ENCODE peak calls at places on chromosomes 4 and X, in four cellular contexts. C is body of pancreas; G is CD8-positive, alpha-beta T cell; B is CD4-positive, alpha-beta T cell. Y is an unnamed sample.

GRCh38 chr4:5019274-5019673 is at the start of gene CYTL1:
- DNase-seq in G (no peak), C (no peak), B (no peak), Y (no peak)

GRCh38 chr4:51998837-51999236 is 21.3 kb downstream of the LRRC66 start:
- DNase-seq in C (no peak), G (no peak), B (no peak), Y (no peak)

GRCh38 chr4:152385551-152385950 is 150.3 kb downstream of the FBXW7 start:
- DNase-seq in B (no peak), C (no peak), G (no peak), Y (no peak)

GRCh38 chrX:150566734-150567182 is 1.7 kb upstream of the MTM1 start:
- DNase-seq in C (no peak), B (no peak), G (no peak), Y (no peak)

GRCh38 chr4:71231073-71231752 is 107.6 kb upstream of the SLC4A4 start:
- DNase-seq in B (no peak), C (peak), G (no peak), Y (peak)

GRCh38 chr4:187209921-187210613 is 486.4 kb upstream of the FAT1 start:
- DNase-seq in B (no peak), G (no peak), C (no peak), Y (no peak)

GRCh38 chr4:186761281-186761897 is 37.7 kb upstream of the FAT1 start:
- DNase-seq in B (no peak), C (no peak), G (no peak), Y (no peak)

GRCh38 chrX:136759968-136760367 is 20.8 kb downstream of the ARHGEF6 start:
- DNase-seq in B (no peak), C (no peak), G (no peak), Y (no peak)

GRCh38 chr4:144518181-144518895 is 127.6 kb upstream of the HHIP start:
- DNase-seq in G (no peak), B (no peak), C (no peak), Y (no peak)

GRCh38 chr4:14916554-14917304 is 85.6 kb upstream of the CPEB2 start:
- DNase-seq in C (no peak), B (no peak), G (no peak), Y (no peak)

GRCh38 chrX:12349201-12349600 is 210.9 kb downstream of the FRMPD4 start:
- DNase-seq in G (no peak), C (no peak), B (no peak), Y (no peak)
- TF ChIP-seq CTCF in G (no peak), C (no peak), B (no peak), Y (no peak)

GRCh38 chrX:101370888-101371504 is 15.0 kb downstream of the BTK start:
- DNase-seq in B (no peak), C (no peak), G (no peak), Y (no peak)

GRCh38 chrX:101368800-101369199 is 17.2 kb downstream of the BTK start:
- DNase-seq in C (no peak), G (no peak), B (no peak), Y (no peak)

DNA sequence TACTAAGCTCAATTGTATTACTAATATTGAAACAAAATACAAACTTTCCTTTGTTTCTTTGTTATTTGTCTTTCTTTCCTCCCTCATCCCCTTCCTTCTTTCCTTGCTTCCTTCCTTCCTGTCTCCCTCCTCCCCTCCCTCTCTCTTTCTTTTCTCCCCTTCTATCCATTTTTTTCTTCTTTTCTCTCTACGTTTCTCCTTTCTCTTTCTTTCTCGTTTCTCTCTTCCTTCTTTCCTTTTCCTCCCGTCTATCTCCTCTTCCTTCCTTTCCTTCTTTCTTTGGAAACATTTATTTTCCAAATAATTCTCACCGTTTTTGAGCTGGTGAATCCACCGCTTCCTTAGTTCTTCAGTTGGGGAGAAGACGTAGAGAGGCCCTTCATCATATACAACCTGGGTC is 16.3 kb downstream of the BTK start:
- DNase-seq in G (no peak), B (no peak), C (no peak), Y (no peak)
- TF ChIP-seq CTCF in G (no peak), B (no peak), C (no peak), Y (no peak)

GRCh38 chrX:113392355-113392754 is 551.7 kb upstream of the AMOT start:
- DNase-seq in B (no peak), C (no peak), G (no peak), Y (no peak)
- TF ChIP-seq CTCF in B (no peak), C (no peak), G (no peak), Y (no peak)

DNA sequence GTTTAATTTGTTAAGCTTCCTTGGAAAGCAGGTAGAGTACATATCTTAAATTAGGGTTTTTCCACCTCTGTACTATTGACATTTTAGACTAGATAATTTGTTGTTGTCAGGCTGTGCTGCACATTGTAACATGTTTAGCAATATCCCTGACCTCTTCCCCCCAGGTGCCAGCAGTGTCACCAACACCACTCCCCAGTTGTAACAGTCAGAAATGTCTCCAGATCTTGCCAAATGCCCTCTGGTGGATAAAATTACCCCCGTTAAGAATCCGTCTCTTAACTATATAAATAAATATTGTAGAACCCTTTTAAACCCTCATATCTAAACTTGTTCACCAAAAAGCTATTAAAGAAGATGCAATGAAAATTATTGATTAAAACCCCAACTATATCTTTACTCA is 161.5 kb downstream of the ARHGAP6 start:
- DNase-seq in C (no peak), B (no peak), G (no peak), Y (no peak)
- TF ChIP-seq CTCF in C (no peak), B (no peak), G (no peak), Y (no peak)

GRCh38 chr4:22463179-22463578 is 52.7 kb downstream of the ADGRA3 start:
- DNase-seq in C (peak), G (no peak), B (no peak), Y (no peak)
- TF ChIP-seq CTCF in C (no peak), G (no peak), B (no peak), Y (no peak)

GRCh38 chr4:38757945-38758344 is 24.8 kb downstream of the TLR10 start:
- DNase-seq in C (peak), B (no peak), G (no peak), Y (no peak)
- TF ChIP-seq CTCF in C (peak), B (peak), G (no peak), Y (no peak)

GRCh38 chrX:131704136-131704695 is 160.3 kb downstream of the OR13H1 start:
- DNase-seq in G (peak), B (peak), C (peak), Y (peak)
- TF ChIP-seq CTCF in G (no peak), B (no peak), C (no peak), Y (peak)

DNA sequence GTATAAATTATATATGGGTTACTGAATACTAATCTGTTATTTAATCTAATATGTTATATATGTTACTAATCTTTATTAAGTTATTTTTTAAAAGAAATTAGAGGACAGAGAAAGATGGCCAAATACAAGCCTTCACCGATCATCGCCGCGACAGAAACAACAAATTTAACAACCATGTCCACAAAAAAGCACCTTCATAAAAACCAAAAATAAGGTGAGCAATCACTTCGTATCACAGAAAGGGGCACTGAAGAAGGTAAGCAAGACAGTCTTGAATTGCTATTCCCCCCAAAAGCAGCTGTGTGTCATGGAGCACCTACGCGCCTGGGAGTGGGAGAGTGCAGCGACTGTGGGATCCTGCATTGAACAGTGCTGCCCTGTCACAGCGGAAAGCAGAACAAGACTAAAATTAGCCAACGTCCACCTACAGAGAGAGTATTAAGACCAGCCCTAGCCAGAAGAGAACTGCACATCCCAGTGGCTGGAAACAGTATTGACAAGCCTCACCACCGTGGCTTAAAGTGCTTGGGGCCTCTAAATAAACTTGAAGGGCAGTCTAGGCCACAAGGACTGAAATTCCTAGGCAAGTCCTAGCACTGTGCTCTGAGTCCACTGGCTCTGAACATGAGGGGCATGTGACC is 38.5 kb downstream of the LRBA start:
- DNase-seq in B (no peak), C (no peak), G (no peak), Y (no peak)
- TF ChIP-seq CTCF in B (no peak), C (no peak), G (no peak), Y (no peak)

GRCh38 chr4:106893903-106894302 is 142.2 kb downstream of the DKK2 start:
- DNase-seq in G (no peak), B (no peak), C (no peak), Y (no peak)

GRCh38 chr4:106893395-106893881 is 142.7 kb downstream of the DKK2 start:
- DNase-seq in B (no peak), G (no peak), C (no peak), Y (no peak)

GRCh38 chr4:106892786-106893185 is 143.3 kb downstream of the DKK2 start:
- DNase-seq in G (no peak), B (no peak), C (no peak), Y (no peak)

DNA sequence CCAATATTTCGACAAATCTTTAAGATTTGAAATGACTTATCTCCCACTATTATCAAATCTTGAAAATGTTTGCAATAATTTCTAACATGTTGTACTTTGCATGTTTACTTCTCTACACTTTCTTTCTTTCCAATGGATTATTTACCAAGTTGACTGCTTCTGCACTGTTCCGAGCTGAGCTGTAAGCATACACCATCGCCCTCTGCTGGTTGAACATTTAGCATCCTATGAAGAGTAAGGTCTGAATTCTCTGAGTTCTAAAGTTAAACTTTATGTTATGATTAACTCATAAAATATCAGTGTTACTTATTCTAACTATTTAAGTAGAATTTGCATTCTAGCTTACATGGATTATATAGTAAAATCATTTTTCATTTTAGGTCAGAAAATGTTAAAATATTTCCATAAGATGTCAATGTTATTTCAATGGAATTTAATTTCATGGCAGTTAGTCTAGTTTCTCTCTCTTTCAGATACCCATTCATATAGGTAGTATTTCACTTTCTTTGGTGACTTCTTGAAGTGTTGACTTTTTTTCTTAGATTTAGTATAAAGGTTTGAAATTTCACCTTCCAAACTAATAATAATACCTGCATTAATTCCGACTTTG is 137.4 kb downstream of the DKK2 start:
- DNase-seq in C (no peak), G (no peak), B (no peak), Y (peak)
- TF ChIP-seq CTCF in C (peak), G (no peak), B (no peak), Y (peak)

Y was measured in lung.